ENCODE peak calls at places on chromosomes 6 and 20, in nine cellular contexts. One of them, this sample, is unnamed.

GRCh38 chr6:132390017-132390416 is 11.3 kb downstream of the MOXD1 start:
- DNase-seq in lower lobe of right lung: no peak
- DNase-seq in NCI-H1694 treated with DMSO at 0.1 percent for 48 hours: no peak
- DNase-seq in MCF 10A: no peak
- DNase-seq in T-helper 1 cell: no peak
- DNase-seq in EH: no peak
- DNase-seq in Right ventricle myocardium superior: no peak
- DNase-seq in Right ventricle myocardium inferior: no peak
- DNase-seq in left ventricle myocardium superior: no peak
- DNase-seq in this sample: no peak

GRCh38 chr6:33271098-33271607 is 523 bp downstream of the VPS52 start:
- DNase-seq in T-helper 1 cell: no peak
- DNase-seq in Right ventricle myocardium superior: no peak
- DNase-seq in MCF 10A: no peak
- DNase-seq in NCI-H1694 treated with DMSO at 0.1 percent for 48 hours: no peak
- DNase-seq in lower lobe of right lung: no peak
- DNase-seq in EH: no peak
- DNase-seq in left ventricle myocardium superior: no peak
- DNase-seq in Right ventricle myocardium inferior: no peak
- DNase-seq in this sample: no peak

GRCh38 chr6:51531623-51532022 is 555.8 kb downstream of the PKHD1 start:
- DNase-seq in EH: no peak
- DNase-seq in T-helper 1 cell: no peak
- DNase-seq in MCF 10A: no peak
- DNase-seq in left ventricle myocardium superior: no peak
- DNase-seq in Right ventricle myocardium inferior: no peak
- DNase-seq in Right ventricle myocardium superior: no peak
- DNase-seq in lower lobe of right lung: no peak
- DNase-seq in NCI-H1694 treated with DMSO at 0.1 percent for 48 hours: no peak
- DNase-seq in this sample: no peak

GRCh38 chr6:81793811-81794210 is 41.3 kb upstream of the TENT5A start:
- DNase-seq in lower lobe of right lung: no peak
- DNase-seq in Right ventricle myocardium inferior: no peak
- DNase-seq in left ventricle myocardium superior: no peak
- DNase-seq in MCF 10A: no peak
- DNase-seq in EH: peak
- DNase-seq in Right ventricle myocardium superior: no peak
- DNase-seq in NCI-H1694 treated with DMSO at 0.1 percent for 48 hours: no peak
- DNase-seq in T-helper 1 cell: no peak
- DNase-seq in this sample: no peak

GRCh38 chr20:12886618-12887363 is 122.0 kb upstream of the SPTLC3 start:
- DNase-seq in EH: no peak
- DNase-seq in lower lobe of right lung: no peak
- DNase-seq in left ventricle myocardium superior: no peak
- DNase-seq in T-helper 1 cell: no peak
- DNase-seq in MCF 10A: no peak
- DNase-seq in Right ventricle myocardium inferior: no peak
- DNase-seq in Right ventricle myocardium superior: no peak
- DNase-seq in NCI-H1694 treated with DMSO at 0.1 percent for 48 hours: no peak
- DNase-seq in this sample: no peak

GRCh38 chr6:97059473-97059872 is 134.9 kb downstream of the KLHL32 start:
- DNase-seq in EH: peak
- DNase-seq in Right ventricle myocardium inferior: no peak
- DNase-seq in NCI-H1694 treated with DMSO at 0.1 percent for 48 hours: peak
- DNase-seq in MCF 10A: peak
- DNase-seq in T-helper 1 cell: no peak
- DNase-seq in lower lobe of right lung: no peak
- DNase-seq in left ventricle myocardium superior: no peak
- DNase-seq in Right ventricle myocardium superior: no peak
- DNase-seq in this sample: no peak

GRCh38 chr6:72580281-72580940 is 41.5 kb upstream of the KCNQ5 start:
- DNase-seq in T-helper 1 cell: no peak
- DNase-seq in left ventricle myocardium superior: no peak
- DNase-seq in NCI-H1694 treated with DMSO at 0.1 percent for 48 hours: peak
- DNase-seq in EH: peak
- DNase-seq in Right ventricle myocardium inferior: no peak
- DNase-seq in Right ventricle myocardium superior: no peak
- DNase-seq in lower lobe of right lung: no peak
- DNase-seq in MCF 10A: peak
- DNase-seq in this sample: no peak

GRCh38 chr6:170101281-170102035 is 189.4 kb downstream of the DLL1 start:
- DNase-seq in lower lobe of right lung: no peak
- DNase-seq in T-helper 1 cell: no peak
- DNase-seq in left ventricle myocardium superior: no peak
- DNase-seq in NCI-H1694 treated with DMSO at 0.1 percent for 48 hours: no peak
- DNase-seq in Right ventricle myocardium superior: no peak
- DNase-seq in MCF 10A: no peak
- DNase-seq in Right ventricle myocardium inferior: peak
- DNase-seq in EH: no peak
- DNase-seq in this sample: no peak

GRCh38 chr6:156250593-156250992 is 526.6 kb upstream of the ARID1B start:
- DNase-seq in T-helper 1 cell: no peak
- DNase-seq in Right ventricle myocardium superior: no peak
- DNase-seq in Right ventricle myocardium inferior: no peak
- DNase-seq in EH: no peak
- DNase-seq in lower lobe of right lung: no peak
- DNase-seq in NCI-H1694 treated with DMSO at 0.1 percent for 48 hours: no peak
- DNase-seq in MCF 10A: no peak
- DNase-seq in left ventricle myocardium superior: no peak
- DNase-seq in this sample: no peak

GRCh38 chr20:10731190-10731955 is 57.6 kb upstream of the JAG1 start:
- DNase-seq in Right ventricle myocardium superior: no peak
- DNase-seq in MCF 10A: peak
- DNase-seq in EH: peak
- DNase-seq in left ventricle myocardium superior: no peak
- DNase-seq in lower lobe of right lung: no peak
- DNase-seq in Right ventricle myocardium inferior: no peak
- DNase-seq in T-helper 1 cell: no peak
- DNase-seq in NCI-H1694 treated with DMSO at 0.1 percent for 48 hours: no peak
- DNase-seq in this sample: peak

GRCh38 chr20:56460459-56460858 is 8.0 kb upstream of the RTF2 start:
- DNase-seq in left ventricle myocardium superior: no peak
- DNase-seq in Right ventricle myocardium superior: no peak
- DNase-seq in lower lobe of right lung: no peak
- DNase-seq in Right ventricle myocardium inferior: no peak
- DNase-seq in T-helper 1 cell: peak
- DNase-seq in NCI-H1694 treated with DMSO at 0.1 percent for 48 hours: no peak
- DNase-seq in EH: no peak
- DNase-seq in MCF 10A: no peak
- DNase-seq in this sample: no peak

This sample was measured in posterior cingulate gyrus.